ENCODE peak calls at places on chromosomes 16 and 17, in four cellular contexts. Y, O, L and I are unnamed samples.

GRCh38 chr17:17004251-17004996 is 32.5 kb upstream of the TNFRSF13B start:
- DNase-seq in Y (no peak), O (no peak), L (no peak), I (no peak)

GRCh38 chr16:6375471-6376075 is 957.1 kb upstream of the RBFOX1 start:
- DNase-seq in Y (no peak), O (no peak), L (peak), I (no peak)

GRCh38 chr16:86391987-86392386 is 118.3 kb upstream of the FOXF1 start:
- DNase-seq in L (no peak), O (no peak), Y (no peak), I (no peak)

GRCh38 chr17:4555863-4556646 is 871 bp upstream of the MYBBP1A start:
- DNase-seq in O (no peak), Y (no peak), L (no peak), I (no peak)

GRCh38 chr16:67378642-67379041 is 14.7 kb downstream of the TPPP3 start:
- DNase-seq in L (no peak), Y (no peak), O (no peak), I (no peak)

GRCh38 chr17:42509409-42509808 is 26.6 kb upstream of the NAGLU start:
- DNase-seq in L (no peak), O (no peak), Y (peak), I (no peak)

GRCh38 chr16:58462997-58463891 is 36.7 kb upstream of the NDRG4 start:
- DNase-seq in L (no peak), Y (no peak), O (no peak), I (no peak)

GRCh38 chr17:52136173-52136572 is 22.3 kb downstream of the CA10 start:
- DNase-seq in O (no peak), Y (no peak), L (no peak), I (no peak)

GRCh38 chr17:22517716-22518115 is 825.4 kb downstream of the KCNJ18 start:
- DNase-seq in Y (no peak), O (no peak), L (no peak), I (no peak)

GRCh38 chr16:4837733-4838501 is 9.2 kb downstream of the GLYR1 start:
- DNase-seq in Y (no peak), O (no peak), L (no peak), I (no peak)

GRCh38 chr16:53991181-53992056 is 287.5 kb downstream of the FTO start:
- DNase-seq in L (peak), O (no peak), Y (no peak), I (no peak)

GRCh38 chr17:78890111-78890897 is 12.7 kb downstream of the CEP295NL start:
- DNase-seq in L (no peak), Y (peak), O (no peak), I (no peak)

GRCh38 chr17:67026341-67026740 is 18.0 kb upstream of the CACNG1 start:
- DNase-seq in O (no peak), Y (no peak), L (no peak), I (no peak)

GRCh38 chr16:67571981-67572431 is 9.7 kb downstream of the CTCF start:
- DNase-seq in Y (no peak), O (no peak), L (no peak), I (no peak)

GRCh38 chr16:35173295-35173694 is 1713.9 kb downstream of the TP53TG3F start:
- DNase-seq in O (no peak), Y (no peak), L (no peak), I (no peak)

GRCh38 chr16:89453662-89454321 is 36.6 kb downstream of the ANKRD11 start:
- DNase-seq in L (no peak), O (no peak), Y (no peak), I (no peak)

GRCh38 chr16:55703003-55704001 is 47.5 kb downstream of the SLC6A2 start:
- DNase-seq in O (peak), L (peak), Y (peak), I (no peak)

GRCh38 chr17:38897176-38897575 is 27.3 kb downstream of the LASP1 start:
- DNase-seq in O (no peak), Y (no peak), L (peak), I (no peak)

GRCh38 chr16:4988647-4989046 is 30.5 kb downstream of the SEC14L5 start:
- DNase-seq in Y (no peak), O (no peak), L (no peak), I (no peak)

GRCh38 chr16:2817496-2818277 is 650 bp downstream of the PRSS21 start:
- DNase-seq in Y (no peak), L (no peak), O (no peak), I (no peak)

GRCh38 chr16:66262253-66263167 is 104.0 kb upstream of the CDH5 start:
- DNase-seq in L (peak), O (no peak), Y (no peak), I (no peak)

GRCh38 chr16:2157480-2158261 is 2.1 kb downstream of the TRAF7 start:
- DNase-seq in Y (peak), O (no peak), L (no peak), I (no peak)

GRCh38 chr17:64615025-64615677 is 47.0 kb downstream of the SMURF2 start:
- DNase-seq in Y (no peak), L (no peak), O (no peak), I (no peak)

GRCh38 chr17:12719948-12720347 is 54.3 kb downstream of the MYOCD start:
- DNase-seq in O (no peak), Y (no peak), L (no peak), I (no peak)

GRCh38 chr16:11042205-11042604 is 97.8 kb downstream of the CLEC16A start:
- DNase-seq in Y (no peak), O (no peak), L (no peak), I (no peak)

GRCh38 chr16:3235856-3236669 is 1.1 kb upstream of the ZNF200 start:
- DNase-seq in L (peak), O (no peak), Y (peak), I (no peak)

GRCh38 chr17:47806913-47807255 is 14.7 kb downstream of the OSBPL7 start:
- DNase-seq in L (no peak), Y (no peak), O (no peak), I (no peak)

GRCh38 chr17:76538941-76539340 is 903 bp upstream of the PRCD start:
- DNase-seq in O (no peak), Y (no peak), L (no peak), I (no peak)

GRCh38 chr16:66361604-66362135 is 4.8 kb upstream of the CDH5 start:
- DNase-seq in L (no peak), O (no peak), Y (no peak), I (no peak)

GRCh38 chr17:40556198-40556661 is 9.0 kb downstream of the CCR7 start:
- DNase-seq in Y (no peak), O (no peak), L (no peak), I (no peak)

GRCh38 chr17:40558651-40559015 is 6.6 kb downstream of the CCR7 start:
- DNase-seq in Y (no peak), L (no peak), O (no peak), I (no peak)

GRCh38 chr17:40556884-40557414 is 8.3 kb downstream of the CCR7 start:
- DNase-seq in L (peak), O (no peak), Y (peak), I (no peak)

GRCh38 chr17:40558300-40558584 is 7.0 kb downstream of the CCR7 start:
- DNase-seq in L (no peak), Y (no peak), O (no peak), I (no peak)

DNA sequence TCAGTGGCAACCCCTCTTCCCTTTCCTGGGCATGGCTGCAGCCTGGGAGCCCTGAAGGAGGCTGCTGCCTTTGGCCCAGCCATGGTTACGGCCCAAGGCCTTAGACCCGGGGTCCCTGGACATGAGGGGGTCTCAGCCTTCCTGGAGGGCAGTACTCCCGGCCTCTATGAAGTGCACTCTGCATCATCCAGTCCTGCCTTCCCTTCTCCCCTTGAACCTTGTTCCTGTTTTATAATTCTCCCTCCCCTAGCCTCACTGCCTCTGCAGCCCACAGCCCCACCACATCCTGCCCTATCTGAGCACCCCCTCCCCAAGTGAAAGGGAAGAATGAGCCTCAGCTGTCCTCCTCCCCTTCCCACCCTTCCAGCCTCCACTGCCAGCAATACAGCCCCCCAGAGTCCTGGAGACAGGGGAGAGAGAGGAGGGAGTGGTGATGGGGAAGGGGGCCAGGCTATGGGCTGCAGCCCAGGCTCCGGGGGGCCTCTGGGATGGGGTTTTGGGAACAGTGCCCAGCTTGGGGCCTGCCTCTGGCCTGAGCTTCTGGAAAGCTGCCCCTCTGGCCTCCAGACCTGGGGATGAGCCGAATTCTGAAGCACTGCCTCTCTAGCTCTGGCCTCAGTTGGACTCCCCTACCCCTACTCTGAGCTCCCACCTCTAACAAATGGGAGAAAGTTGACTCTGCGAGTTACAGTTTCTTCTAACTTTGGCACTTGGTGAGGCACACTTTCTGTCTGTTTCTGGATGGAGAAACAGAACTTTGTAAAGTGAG is 7.6 kb downstream of the CCR7 start:
- DNase-seq in L (no peak), Y (no peak), O (no peak), I (no peak)
- H3K27ac ChIP-seq in L (no peak), Y (peak), O (no peak), I (no peak)

GRCh38 chr16:69726313-69727060 is at the start of gene NQO1:
- DNase-seq in L (peak), O (peak), Y (peak), I (peak)

GRCh38 chr16:69724414-69724873 is 1.9 kb downstream of the NQO1 start:
- DNase-seq in Y (no peak), O (no peak), L (no peak), I (no peak)

GRCh38 chr16:69724981-69725479 is 1.3 kb downstream of the NQO1 start:
- DNase-seq in Y (no peak), O (no peak), L (peak), I (no peak)

GRCh38 chr16:69725480-69726312 is 664 bp downstream of the NQO1 start:
- DNase-seq in O (no peak), L (no peak), Y (no peak), I (no peak)

DNA sequence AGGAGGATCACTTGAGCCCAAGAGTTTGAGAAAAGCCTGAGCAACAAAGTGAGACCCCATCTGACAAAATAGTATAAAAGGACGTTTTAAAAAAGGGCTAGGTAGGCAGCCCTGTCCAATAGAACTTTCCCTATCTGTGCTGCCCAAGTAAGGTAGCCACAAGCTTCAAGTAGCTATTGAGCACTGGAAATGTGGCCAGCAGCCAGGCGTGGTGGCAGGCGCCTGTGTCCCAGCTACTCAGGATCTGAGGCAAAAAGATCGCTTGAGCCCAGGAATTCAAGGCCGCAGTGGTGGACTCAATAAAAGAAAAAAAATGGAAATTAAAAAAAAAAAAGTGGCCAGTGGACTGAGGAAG is 1.5 kb upstream of the NQO1 start:
- DNase-seq in Y (no peak), O (no peak), L (no peak), I (no peak)
- H3K27ac ChIP-seq in Y (no peak), O (peak), L (no peak), I (peak)

DNA sequence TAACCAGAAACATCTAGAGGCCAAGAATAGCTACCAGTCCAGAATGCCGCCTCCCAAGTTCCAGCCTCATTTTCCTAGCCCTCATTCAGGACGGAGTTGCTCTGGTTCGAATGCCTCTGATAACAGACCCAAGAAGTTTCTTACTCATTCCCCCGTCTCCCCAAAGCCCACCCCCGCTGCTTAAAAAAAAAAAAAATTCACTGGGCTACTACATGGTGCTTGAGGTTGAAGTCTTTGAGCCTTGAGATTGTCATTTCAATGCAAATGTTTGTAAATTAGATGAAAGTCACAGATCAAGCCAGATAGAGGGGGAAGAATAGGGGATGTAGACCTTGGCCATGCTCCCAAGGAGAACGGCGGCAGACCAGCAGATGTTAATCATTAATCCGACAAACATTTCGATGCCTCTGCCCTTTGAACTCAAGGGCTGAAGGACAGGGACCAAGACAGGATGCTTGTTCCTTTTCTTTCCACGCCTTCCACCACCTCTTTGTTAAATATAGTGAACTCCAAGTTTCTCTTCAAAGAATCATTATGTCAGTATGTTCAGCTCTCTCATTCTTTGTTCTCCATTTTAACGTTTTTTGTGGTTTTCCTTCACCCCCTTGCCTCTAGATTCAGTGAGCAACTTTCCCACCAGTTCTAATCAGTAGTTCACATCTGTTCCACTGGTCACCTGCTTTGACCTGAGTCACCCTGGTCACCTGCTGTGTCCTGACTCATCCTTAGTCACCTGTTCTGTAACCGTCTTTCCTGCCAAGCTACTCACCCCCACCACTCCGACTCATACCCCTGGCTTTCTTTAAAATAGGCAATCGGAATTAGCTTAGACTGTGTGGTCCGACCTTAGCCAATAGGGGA is 190.3 kb downstream of the CPPED1 start:
- DNase-seq in O (peak), L (peak), Y (peak), I (peak)
- H3K27ac ChIP-seq in O (peak), L (no peak), Y (no peak), I (peak)

GRCh38 chr17:9199474-9200196 is 178.3 kb downstream of the NTN1 start:
- DNase-seq in Y (no peak), L (peak), O (no peak), I (no peak)
- H3K27ac ChIP-seq in Y (no peak), L (peak), O (no peak), I (no peak)

GRCh38 chr17:39979865-39980401 is 674 bp upstream of the PSMD3 start:
- DNase-seq in Y (peak), L (peak), O (no peak), I (no peak)
- H3K27ac ChIP-seq in Y (peak), L (peak), O (peak), I (peak)

GRCh38 chr16:75938818-75939217 is 212.5 kb upstream of the CPHXL start:
- DNase-seq in Y (no peak), L (peak), O (no peak), I (peak)
- H3K27ac ChIP-seq in Y (no peak), L (no peak), O (no peak), I (peak)

DNA sequence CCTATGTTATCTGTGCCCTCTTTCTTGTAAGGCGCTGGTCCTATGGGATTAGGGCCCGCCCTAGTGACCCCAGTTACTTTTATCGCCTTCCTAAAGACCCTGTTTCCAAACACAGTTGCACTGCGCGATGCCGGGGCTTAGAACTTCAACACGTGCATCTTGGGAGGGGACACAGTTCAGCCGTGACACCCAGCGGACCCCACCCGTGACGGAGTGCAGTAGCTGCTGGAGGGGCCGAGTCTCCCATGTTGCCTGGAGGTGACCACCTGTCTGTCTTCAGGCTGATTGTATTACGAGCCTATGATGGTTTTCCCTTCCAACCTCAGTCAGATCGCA is 9.4 kb downstream of the BAIAP2 start:
- DNase-seq in L (no peak), O (no peak), Y (no peak), I (no peak)
- H3K27ac ChIP-seq in L (no peak), O (peak), Y (no peak), I (peak)

DNA sequence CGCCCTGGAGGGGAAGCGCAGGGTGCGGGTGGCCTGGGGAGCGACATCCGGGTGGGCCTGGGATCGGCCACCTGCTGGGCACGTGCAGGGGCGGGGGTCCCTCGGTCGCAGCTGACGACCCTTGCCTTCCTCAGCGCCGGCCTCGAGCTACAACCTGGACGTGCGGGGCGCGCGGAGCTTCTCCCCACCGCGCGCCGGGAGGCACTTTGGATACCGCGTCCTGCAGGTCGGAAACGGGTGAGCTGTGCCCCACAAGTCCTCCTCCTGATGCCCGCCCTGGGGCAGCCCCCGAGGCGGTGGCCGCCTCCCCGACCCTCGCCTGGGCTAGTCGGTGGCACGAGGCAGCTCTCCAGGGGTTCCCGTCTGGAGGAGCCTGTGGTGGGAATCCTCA is 1.5 kb downstream of the ITGAL start:
- DNase-seq in O (no peak), L (no peak), Y (no peak), I (no peak)
- H3K27ac ChIP-seq in O (no peak), L (no peak), Y (peak), I (no peak)

GRCh38 chr17:965311-965989 is 14.1 kb downstream of the NXN start:
- DNase-seq in O (no peak), L (no peak), Y (no peak), I (no peak)

GRCh38 chr17:958712-959451 is 20.7 kb downstream of the NXN start:
- DNase-seq in O (no peak), L (no peak), Y (no peak), I (no peak)

GRCh38 chr17:962650-963049 is 16.9 kb downstream of the NXN start:
- DNase-seq in O (no peak), L (no peak), Y (no peak), I (no peak)

GRCh38 chr17:964881-965280 is 14.7 kb downstream of the NXN start:
- DNase-seq in O (no peak), L (peak), Y (no peak), I (no peak)

GRCh38 chr17:962166-962565 is 17.4 kb downstream of the NXN start:
- DNase-seq in L (no peak), Y (no peak), O (no peak), I (no peak)
- H3K27ac ChIP-seq in L (no peak), Y (no peak), O (no peak), I (no peak)